ENCODE peak calls at places on chromosomes 11 and 22, in five cellular contexts. Z is SK-N-SH, R is K562, U is GM12878, G is HepG2. N is an unnamed sample.

GRCh38 chr11:27040302-27041115 is at the start of gene BBOX1:
- DNase-seq in Z (peak), R (no peak), U (no peak), G (no peak), N (no peak)

GRCh38 chr22:24543679-24544243 is 11.2 kb downstream of the GUCD1 start:
- DNase-seq in Z (no peak), R (no peak), U (no peak), G (no peak), N (no peak)

GRCh38 chr11:111944651-111945051 is 7.5 kb downstream of the DIXDC1 start:
- DNase-seq in Z (no peak), R (no peak), U (no peak), G (no peak), N (no peak)

GRCh38 chr22:38107692-38108515 is 2.6 kb downstream of the BAIAP2L2 start:
- DNase-seq in Z (no peak), R (no peak), U (no peak), G (peak), N (no peak)

GRCh38 chr11:127789887-127790286 is 789.3 kb upstream of the KIRREL3 start:
- DNase-seq in Z (peak), R (no peak), U (no peak), G (no peak), N (no peak)

GRCh38 chr11:20668844-20669832 is at the start of gene NELL1:
- DNase-seq in Z (peak), R (no peak), U (no peak), G (no peak), N (no peak)

GRCh38 chr22:45336971-45337431 is 27.3 kb downstream of the FAM118A start:
- DNase-seq in Z (no peak), R (no peak), U (no peak), G (no peak), N (no peak)

GRCh38 chr11:72759468-72759867 is 7.3 kb upstream of the ARAP1 start:
- DNase-seq in Z (no peak), R (no peak), U (no peak), G (no peak), N (no peak)

GRCh38 chr11:79434263-79434662 is 6.6 kb downstream of the TENM4 start:
- DNase-seq in Z (no peak), R (no peak), U (no peak), G (no peak), N (no peak)

GRCh38 chr11:45041556-45041955 is 90.9 kb upstream of the TP53I11 start:
- DNase-seq in Z (no peak), R (no peak), U (no peak), G (no peak), N (no peak)

GRCh38 chr22:19641254-19641982 is 72.9 kb upstream of the SEPTIN5 start:
- DNase-seq in Z (peak), R (peak), U (no peak), G (no peak), N (peak)

GRCh38 chr11:10592331-10592730 is 23.9 kb upstream of the LYVE1 start:
- DNase-seq in Z (no peak), R (no peak), U (no peak), G (no peak), N (no peak)
- H3K9ac ChIP-seq in Z (no peak), R (no peak), U (no peak), G (no peak), N (no peak)

GRCh38 chr11:129373489-129373953 is 2.1 kb upstream of the BARX2 start:
- DNase-seq in Z (no peak), R (no peak), U (no peak), G (no peak), N (no peak)
- H3K4me3 ChIP-seq in Z (peak), R (no peak), U (no peak), G (no peak), N (peak)

DNA sequence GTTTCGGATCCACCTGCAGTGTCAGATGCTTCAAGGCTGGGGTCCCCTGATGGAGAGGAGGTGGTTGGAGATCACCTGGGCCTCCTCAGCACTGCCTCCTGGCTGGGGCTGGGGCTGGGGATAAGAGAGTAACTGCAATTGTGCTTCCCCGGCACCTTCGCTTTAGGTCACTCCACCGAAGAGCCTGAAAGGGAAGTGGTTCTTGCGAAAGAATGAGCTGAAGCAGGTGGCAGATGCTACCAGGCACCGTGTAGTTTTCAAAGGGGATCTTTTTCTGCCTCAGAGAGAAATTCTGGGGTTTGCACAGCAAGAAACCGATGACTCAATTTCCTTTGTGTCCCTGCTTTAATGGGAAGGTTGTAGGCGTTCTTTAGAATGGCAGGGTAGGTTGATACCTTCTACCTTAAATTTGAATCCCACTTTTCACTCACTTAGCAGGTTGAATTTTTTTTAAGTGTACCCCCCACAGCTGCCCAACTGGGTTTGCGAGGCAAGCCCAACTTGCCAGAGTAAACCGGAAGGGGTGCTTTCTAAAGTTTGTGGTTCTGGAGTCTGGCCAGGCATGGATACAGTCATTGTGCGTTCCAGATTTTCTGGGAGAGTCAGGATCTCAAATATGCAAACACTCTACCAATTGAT is 5.3 kb downstream of the CD44 start:
- DNase-seq in Z (no peak), R (no peak), U (peak), G (no peak), N (no peak)
- TF ChIP-seq YY1 in Z (no peak), R (no peak), U (no peak), G (no peak), N (no peak)

DNA sequence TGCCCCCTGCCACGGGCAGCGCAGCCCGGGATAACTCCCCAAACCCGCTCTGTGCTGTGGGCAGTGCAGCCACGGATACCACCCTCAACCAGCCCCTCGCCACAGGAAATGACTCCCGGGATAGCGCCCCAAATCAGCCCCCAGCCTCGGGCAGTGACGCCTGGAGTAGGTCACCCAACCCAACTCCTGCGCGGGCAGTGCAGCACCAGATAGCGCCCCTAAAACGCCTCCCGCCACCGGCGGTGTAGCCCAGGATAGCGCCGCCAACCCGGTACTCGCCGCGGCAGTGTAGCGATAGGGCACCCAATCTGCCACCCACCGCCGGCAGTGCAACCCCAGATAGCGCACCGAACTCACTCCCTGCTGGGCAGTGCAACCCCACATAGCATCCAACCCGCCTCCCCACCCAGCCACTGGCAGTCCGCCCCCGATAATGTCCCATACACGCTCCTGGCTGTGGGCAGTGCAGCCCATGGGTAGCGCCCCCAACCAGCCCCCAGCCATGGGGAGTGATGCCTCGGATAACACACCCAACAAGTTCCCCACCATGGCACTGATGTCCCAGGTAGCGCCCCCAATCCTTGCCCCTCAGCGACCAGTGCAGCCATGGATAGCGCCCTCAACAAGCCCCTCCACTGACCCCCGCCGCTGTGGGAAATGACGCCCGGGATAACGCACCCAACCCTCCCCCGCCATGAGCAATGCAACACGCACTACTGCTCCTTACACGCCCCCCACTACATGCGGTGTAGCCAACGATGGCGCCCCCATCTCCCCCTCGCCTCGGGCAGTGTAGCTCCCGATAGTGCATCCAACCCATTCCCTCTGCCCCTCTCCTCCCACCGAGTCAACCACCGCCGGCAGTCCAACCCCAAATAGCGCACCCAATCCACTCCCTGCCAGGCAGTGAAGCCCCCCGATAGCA is 1.4 kb downstream of the RFPL2 start:
- DNase-seq in Z (peak), R (no peak), U (no peak), G (no peak), N (no peak)
- H3K9ac ChIP-seq in Z (no peak), R (no peak), U (no peak), G (no peak), N (no peak)

N was measured in NT2/D1.